ENCODE peak calls at places on chromosomes 2 and 18, in six cellular contexts. U is NCI-H1417 treated with DMSO at 0.1 percent for 48 hours; F is A172; N is aorta; D is amygdala; Z is CD4-positive, CD25-positive, alpha-beta regulatory T cell. H is an unnamed sample.
A peak's percentile ranks its signal among the peaks of the same experiment; 100 is the strongest.

GRCh38 chr2:178478102-178478441 is 328 bp downstream of the FKBP7 start:
- DNase-seq in U (no peak), F (no peak), N (no peak), D (no peak), Z (no peak), H (peak; percentile 56)

GRCh38 chr18:26386002-26386401 is 159.8 kb downstream of the TAF4B start:
- DNase-seq in U (no peak), F (peak; percentile 28), N (no peak), D (no peak), Z (no peak), H (no peak)

GRCh38 chr2:108855194-108855593 is 68.6 kb downstream of the CCDC138 start:
- DNase-seq in U (peak; percentile 5), F (peak; percentile 26), N (no peak), D (no peak), Z (peak; percentile 55), H (no peak)

GRCh38 chr2:84876369-84876768 is 4.5 kb downstream of the TRABD2A start:
- DNase-seq in U (no peak), F (no peak), N (no peak), D (no peak), Z (no peak), H (no peak)

GRCh38 chr2:102037681-102038080 is 45.9 kb downstream of the IL1R2 start:
- DNase-seq in U (no peak), F (no peak), N (no peak), D (no peak), Z (no peak), H (no peak)

GRCh38 chr2:165401285-165401852 is 68.1 kb upstream of the CSRNP3 start:
- DNase-seq in U (no peak), F (peak; percentile 60), N (no peak), D (no peak), Z (peak; percentile 75), H (peak; percentile 49)

GRCh38 chr2:3523551-3524041 is 4.3 kb upstream of the ADI1 start:
- DNase-seq in U (no peak), F (peak; percentile 53), N (no peak), D (no peak), Z (no peak), H (no peak)

GRCh38 chr18:36187826-36188721 is 777 bp downstream of the MOCOS start:
- DNase-seq in U (no peak), F (no peak), N (peak; percentile 79), D (no peak), Z (peak; percentile 10), H (no peak)

GRCh38 chr18:63207825-63208224 is 111.7 kb downstream of the BCL2 start:
- DNase-seq in U (peak; percentile 68), F (no peak), N (no peak), D (no peak), Z (no peak), H (no peak)

GRCh38 chr2:230157300-230157699 is 62.5 kb downstream of the SP110 start:
- DNase-seq in U (no peak), F (no peak), N (no peak), D (no peak), Z (no peak), H (no peak)

GRCh38 chr2:42171396-42171971 is 2.3 kb downstream of the EML4 start:
- DNase-seq in U (no peak), F (no peak), N (no peak), D (no peak), Z (peak; percentile 71), H (no peak)

GRCh38 chr2:33502025-33502424 is 25.6 kb downstream of the RASGRP3 start:
- DNase-seq in U (no peak), F (no peak), N (no peak), D (no peak), Z (no peak), H (no peak)

GRCh38 chr2:69449906-69450305 is 12.7 kb upstream of the NFU1 start:
- DNase-seq in U (no peak), F (no peak), N (no peak), D (no peak), Z (no peak), H (no peak)

GRCh38 chr2:44009136-44009744 is 13.5 kb upstream of the LRPPRC start:
- DNase-seq in U (no peak), F (no peak), N (no peak), D (no peak), Z (no peak), H (no peak)

GRCh38 chr18:73614812-73615211 is 532.8 kb downstream of the FBXO15 start:
- DNase-seq in U (no peak), F (peak; percentile 76), N (no peak), D (no peak), Z (no peak), H (no peak)

GRCh38 chr2:107374261-107374660 is 452.4 kb upstream of the RGPD4 start:
- DNase-seq in U (no peak), F (no peak), N (no peak), D (no peak), Z (no peak), H (no peak)

GRCh38 chr18:9658111-9658641 is 43.8 kb upstream of the PPP4R1 start:
- DNase-seq in U (no peak), F (no peak), N (no peak), D (no peak), Z (no peak), H (no peak)